ENCODE peak calls at places on chromosomes 7 and 10, in four cellular contexts. One of them, this sample, is unnamed.

GRCh38 chr10:115063702-115064479 is 29.3 kb upstream of the ATRNL1 start:
- DNase-seq in IMR-90: no peak
- DNase-seq in transverse colon: no peak
- DNase-seq in cardiac fibroblast: no peak
- DNase-seq in this sample: no peak

GRCh38 chr10:71052708-71053107 is 159.7 kb upstream of the UNC5B start:
- DNase-seq in transverse colon: no peak
- DNase-seq in IMR-90: no peak
- DNase-seq in cardiac fibroblast: no peak
- DNase-seq in this sample: no peak

GRCh38 chr10:18097524-18097923 is 42.7 kb upstream of the CACNB2 start:
- DNase-seq in IMR-90: peak; percentile 49
- DNase-seq in cardiac fibroblast: no peak
- DNase-seq in transverse colon: no peak
- DNase-seq in this sample: no peak

GRCh38 chr7:127021019-127021738 is 231.6 kb downstream of the GRM8 start:
- DNase-seq in cardiac fibroblast: no peak
- DNase-seq in IMR-90: no peak
- DNase-seq in transverse colon: no peak
- DNase-seq in this sample: no peak

GRCh38 chr7:124940306-124940705 is 10.7 kb upstream of the POT1 start:
- DNase-seq in IMR-90: peak; percentile 9
- DNase-seq in cardiac fibroblast: peak; percentile 73
- DNase-seq in transverse colon: no peak
- DNase-seq in this sample: no peak

GRCh38 chr10:49334993-49335972 is 36.3 kb downstream of the C10orf71 start:
- DNase-seq in transverse colon: no peak
- DNase-seq in IMR-90: no peak
- DNase-seq in cardiac fibroblast: no peak
- DNase-seq in this sample: no peak

GRCh38 chr10:102342958-102343357 is 52.5 kb upstream of the NFKB2 start:
- DNase-seq in cardiac fibroblast: peak; percentile 73
- DNase-seq in transverse colon: no peak
- DNase-seq in IMR-90: peak; percentile 86
- DNase-seq in this sample: no peak

GRCh38 chr7:132437730-132438129 is 138.5 kb downstream of the PLXNA4 start:
- DNase-seq in cardiac fibroblast: peak; percentile 36
- DNase-seq in IMR-90: no peak
- DNase-seq in transverse colon: no peak
- DNase-seq in this sample: no peak

GRCh38 chr7:2893411-2893861 is 49.3 kb upstream of the GNA12 start:
- DNase-seq in cardiac fibroblast: no peak
- DNase-seq in IMR-90: no peak
- DNase-seq in transverse colon: no peak
- DNase-seq in this sample: no peak

GRCh38 chr7:75982306-75983064 is 11.9 kb downstream of the TMEM120A start:
- DNase-seq in IMR-90: no peak
- DNase-seq in cardiac fibroblast: no peak
- DNase-seq in transverse colon: no peak
- DNase-seq in this sample: no peak

GRCh38 chr10:71970869-71971268 is 6.7 kb downstream of the CHST3 start:
- DNase-seq in cardiac fibroblast: no peak
- DNase-seq in transverse colon: no peak
- DNase-seq in IMR-90: no peak
- DNase-seq in this sample: no peak

GRCh38 chr7:44368885-44369284 is 43.5 kb upstream of the CAMK2B start:
- DNase-seq in IMR-90: no peak
- DNase-seq in transverse colon: no peak
- DNase-seq in cardiac fibroblast: no peak
- DNase-seq in this sample: no peak

GRCh38 chr10:58641708-58642107 is 129.0 kb downstream of the BICC1 start:
- DNase-seq in transverse colon: no peak
- DNase-seq in IMR-90: peak; percentile 88
- DNase-seq in cardiac fibroblast: peak; percentile 70
- DNase-seq in this sample: no peak

DNA sequence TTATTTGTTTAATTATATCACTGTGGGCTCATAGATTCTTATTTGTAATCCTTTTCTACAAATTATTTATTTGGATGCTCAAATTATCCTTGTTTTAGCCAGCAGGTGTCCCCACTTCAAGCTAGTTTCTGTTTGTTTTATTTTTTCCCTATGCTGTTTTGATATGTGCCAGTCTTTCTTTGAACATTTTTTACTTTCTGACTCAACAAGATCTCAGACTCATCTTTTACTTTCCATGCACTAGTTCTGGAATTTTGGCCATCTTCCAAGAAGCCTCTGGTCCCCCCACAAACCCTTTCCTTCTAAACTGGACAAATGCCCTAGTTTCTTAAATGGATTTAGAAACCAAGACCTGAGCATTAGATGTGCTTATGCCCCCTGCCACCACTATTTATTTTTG is 11.5 kb upstream of the MRPS16 start:
- DNase-seq in cardiac fibroblast: peak; percentile 43
- DNase-seq in transverse colon: no peak
- DNase-seq in IMR-90: peak; percentile 36
- DNase-seq in this sample: no peak
- TF ChIP-seq CTCF in cardiac fibroblast: peak; percentile 52
- TF ChIP-seq CTCF in transverse colon: peak; percentile 36
- TF ChIP-seq CTCF in IMR-90: peak; percentile 59
- TF ChIP-seq CTCF in this sample: no peak

GRCh38 chr10:95841711-95842498 is 65.9 kb upstream of the CC2D2B start:
- DNase-seq in IMR-90: peak; percentile 66
- DNase-seq in transverse colon: peak; percentile 44
- DNase-seq in cardiac fibroblast: peak; percentile 82
- DNase-seq in this sample: peak; percentile 51
- TF ChIP-seq CTCF in IMR-90: peak; percentile 80
- TF ChIP-seq CTCF in transverse colon: peak; percentile 73
- TF ChIP-seq CTCF in cardiac fibroblast: peak; percentile 58
- TF ChIP-seq CTCF in this sample: peak; percentile 50

GRCh38 chr7:150994838-150995510 is 4.2 kb downstream of the NOS3 start:
- DNase-seq in IMR-90: no peak
- DNase-seq in transverse colon: no peak
- DNase-seq in cardiac fibroblast: no peak
- DNase-seq in this sample: no peak

GRCh38 chr7:150997075-150997511 is 6.3 kb downstream of the NOS3 start:
- DNase-seq in transverse colon: no peak
- DNase-seq in IMR-90: no peak
- DNase-seq in cardiac fibroblast: no peak
- DNase-seq in this sample: no peak

GRCh38 chr7:150997817-150998216 is 7.0 kb downstream of the NOS3 start:
- DNase-seq in IMR-90: no peak
- DNase-seq in cardiac fibroblast: no peak
- DNase-seq in transverse colon: no peak
- DNase-seq in this sample: no peak

GRCh38 chr7:150998341-150998740 is 7.5 kb downstream of the NOS3 start:
- DNase-seq in IMR-90: no peak
- DNase-seq in cardiac fibroblast: no peak
- DNase-seq in transverse colon: no peak
- DNase-seq in this sample: no peak

GRCh38 chr7:150996289-150997074 is 5.7 kb downstream of the NOS3 start:
- DNase-seq in transverse colon: no peak
- DNase-seq in IMR-90: no peak
- DNase-seq in cardiac fibroblast: no peak
- DNase-seq in this sample: no peak
- TF ChIP-seq CTCF in transverse colon: no peak
- TF ChIP-seq CTCF in IMR-90: no peak
- TF ChIP-seq CTCF in cardiac fibroblast: no peak
- TF ChIP-seq CTCF in this sample: no peak

GRCh38 chr7:151506901-151507382 is 12.8 kb downstream of the RHEB start:
- DNase-seq in cardiac fibroblast: peak; percentile 24
- DNase-seq in IMR-90: no peak
- DNase-seq in transverse colon: no peak
- DNase-seq in this sample: no peak
- TF ChIP-seq CTCF in cardiac fibroblast: no peak
- TF ChIP-seq CTCF in IMR-90: no peak
- TF ChIP-seq CTCF in transverse colon: no peak
- TF ChIP-seq CTCF in this sample: no peak

This sample was measured in Calu3.